ENCODE peak calls at places on chromosomes 11 and 22, in ten cellular contexts. T is heart left ventricle, M is dorsolateral prefrontal cortex, X is MCF 10A, E is fibroblast of mammary gland, Y is gastrocnemius medialis, K is IMR-90, C is endodermal cell, L is GM10248, O is PC-3. I is an unnamed sample.

GRCh38 chr22:45934659-45935341 is 42.2 kb downstream of the WNT7B start:
- DNase-seq in T (peak), M (peak), X (peak), E (peak), Y (no peak), K (peak), C (no peak), L (no peak), O (peak), I (no peak)

GRCh38 chr11:105732611-105733010 is 122.7 kb downstream of the GRIA4 start:
- DNase-seq in T (no peak), M (no peak), X (no peak), E (no peak), Y (no peak), K (peak), C (no peak), L (no peak), O (no peak), I (no peak)

GRCh38 chr22:42868751-42869251 is 11.7 kb upstream of the ARFGAP3 start:
- DNase-seq in T (peak), M (peak), X (no peak), E (peak), Y (peak), K (peak), C (no peak), L (no peak), O (no peak), I (no peak)

GRCh38 chr11:18010271-18010670 is 2.6 kb downstream of the SERGEF start:
- DNase-seq in T (no peak), M (no peak), X (no peak), E (no peak), Y (no peak), K (no peak), C (no peak), L (no peak), O (no peak), I (no peak)

GRCh38 chr22:19990609-19991394 is 25.8 kb downstream of the ARVCF start:
- DNase-seq in T (no peak), M (no peak), X (no peak), E (no peak), Y (no peak), K (no peak), C (no peak), L (no peak), O (no peak), I (no peak)

GRCh38 chr11:45450189-45450588 is 164.0 kb upstream of the SYT13 start:
- DNase-seq in T (no peak), M (no peak), X (peak), E (peak), Y (no peak), K (peak), C (no peak), L (no peak), O (no peak), I (no peak)

GRCh38 chr22:39083212-39084165 is 6.4 kb downstream of the APOBEC3G start:
- DNase-seq in T (no peak), M (no peak), X (no peak), E (no peak), Y (no peak), K (no peak), C (no peak), L (no peak), O (no peak), I (no peak)

GRCh38 chr11:2688381-2689231 is 11.2 kb downstream of the KCNQ1OT1 start:
- DNase-seq in T (no peak), M (peak), X (no peak), E (no peak), Y (peak), K (no peak), C (peak), L (no peak), O (no peak), I (no peak)

GRCh38 chr11:9052316-9052715 is 39.1 kb downstream of the SCUBE2 start:
- DNase-seq in T (no peak), M (no peak), X (no peak), E (no peak), Y (no peak), K (no peak), C (no peak), L (no peak), O (no peak), I (no peak)

GRCh38 chr22:40156001-40156516 is 21.7 kb upstream of the TNRC6B start:
- DNase-seq in T (no peak), M (no peak), X (peak), E (peak), Y (peak), K (peak), C (peak), L (no peak), O (peak), I (no peak)
- TF ChIP-seq CTCF in T (no peak), M (no peak), X (peak), E (peak), Y (peak), K (peak), C (peak), L (no peak), O (no peak), I (no peak)

GRCh38 chr11:776459-777287 is 614 bp downstream of the GATD1 start:
- DNase-seq in T (peak), M (no peak), X (no peak), E (no peak), Y (no peak), K (no peak), C (peak), L (peak), O (no peak), I (peak)
- TF ChIP-seq CTCF in T (no peak), M (no peak), X (no peak), E (no peak), Y (no peak), K (no peak), C (no peak), L (no peak), O (no peak), I (no peak)

GRCh38 chr22:22558972-22559603 is at the start of gene PRAME:
- DNase-seq in T (peak), M (no peak), X (peak), E (peak), Y (no peak), K (peak), C (peak), L (peak), O (peak), I (peak)
- TF ChIP-seq CTCF in T (peak), M (peak), X (peak), E (peak), Y (peak), K (peak), C (peak), L (peak), O (peak), I (peak)

GRCh38 chr11:57662893-57663292 is 5.0 kb upstream of the ZDHHC5 start:
- DNase-seq in T (no peak), M (no peak), X (no peak), E (no peak), Y (no peak), K (no peak), C (peak), L (no peak), O (peak), I (no peak)
- TF ChIP-seq CTCF in T (no peak), M (no peak), X (no peak), E (no peak), Y (no peak), K (peak), C (peak), L (peak), O (peak), I (no peak)

DNA sequence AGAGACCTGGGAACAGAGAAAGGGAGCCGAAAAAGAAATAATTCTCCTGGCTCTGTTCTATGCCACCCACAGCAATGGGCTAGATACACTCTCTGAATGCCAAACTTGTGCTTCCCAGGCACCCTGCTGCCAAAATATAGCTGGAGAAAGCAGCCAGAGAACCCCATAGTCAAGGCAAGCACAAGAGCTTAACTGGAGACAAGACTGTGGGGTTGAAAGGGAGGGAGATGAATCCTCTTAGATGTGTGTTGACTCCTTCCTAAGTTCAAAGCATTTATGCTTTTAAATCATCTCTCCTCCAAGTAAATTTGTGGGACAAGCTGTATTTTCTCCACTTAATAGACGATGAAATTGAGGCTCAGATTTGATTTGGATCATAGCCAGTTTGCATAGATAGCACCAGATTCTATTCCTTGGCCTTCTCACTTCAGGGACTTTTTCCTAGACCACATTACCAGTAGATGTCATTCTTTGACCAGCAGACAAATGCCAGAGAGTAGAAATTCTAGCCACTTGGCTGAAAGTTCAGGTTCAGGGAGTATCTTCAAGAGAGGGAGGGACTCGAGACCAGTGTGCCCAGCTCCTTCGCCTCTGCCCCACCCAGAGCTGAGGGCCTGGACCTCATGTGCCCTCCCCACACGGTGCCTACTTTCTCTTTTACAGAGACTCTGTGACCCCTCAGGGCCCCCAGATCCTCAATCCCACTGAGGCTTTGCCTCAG is 16.6 kb upstream of the ETS1 start:
- DNase-seq in T (no peak), M (no peak), X (no peak), E (no peak), Y (no peak), K (no peak), C (no peak), L (peak), O (no peak), I (no peak)
- TF ChIP-seq CTCF in T (no peak), M (no peak), X (no peak), E (no peak), Y (no peak), K (peak), C (peak), L (peak), O (peak), I (no peak)

GRCh38 chr22:35361001-35361551 is 19.8 kb upstream of the HMOX1 start:
- DNase-seq in T (no peak), M (no peak), X (no peak), E (no peak), Y (no peak), K (no peak), C (no peak), L (no peak), O (no peak), I (no peak)

GRCh38 chr22:35355744-35356420 is 25.0 kb upstream of the HMOX1 start:
- DNase-seq in T (no peak), M (no peak), X (peak), E (peak), Y (no peak), K (peak), C (no peak), L (no peak), O (no peak), I (no peak)

GRCh38 chr22:35363571-35364086 is 17.3 kb upstream of the HMOX1 start:
- DNase-seq in T (no peak), M (no peak), X (no peak), E (no peak), Y (no peak), K (no peak), C (no peak), L (no peak), O (no peak), I (no peak)

GRCh38 chr22:35357883-35358621 is 22.8 kb upstream of the HMOX1 start:
- DNase-seq in T (no peak), M (no peak), X (peak), E (peak), Y (no peak), K (peak), C (no peak), L (no peak), O (peak), I (no peak)

GRCh38 chr22:35359380-35360065 is 21.4 kb upstream of the HMOX1 start:
- DNase-seq in T (no peak), M (no peak), X (no peak), E (no peak), Y (no peak), K (no peak), C (no peak), L (no peak), O (no peak), I (no peak)
- TF ChIP-seq CTCF in T (no peak), M (no peak), X (no peak), E (no peak), Y (no peak), K (no peak), C (no peak), L (no peak), O (no peak), I (no peak)

GRCh38 chr11:110463153-110463552 is 33.4 kb downstream of the FDX1 start:
- DNase-seq in T (no peak), M (peak), X (peak), E (peak), Y (peak), K (peak), C (peak), L (no peak), O (peak), I (peak)
- TF ChIP-seq CTCF in T (peak), M (peak), X (peak), E (peak), Y (peak), K (peak), C (peak), L (peak), O (peak), I (peak)

DNA sequence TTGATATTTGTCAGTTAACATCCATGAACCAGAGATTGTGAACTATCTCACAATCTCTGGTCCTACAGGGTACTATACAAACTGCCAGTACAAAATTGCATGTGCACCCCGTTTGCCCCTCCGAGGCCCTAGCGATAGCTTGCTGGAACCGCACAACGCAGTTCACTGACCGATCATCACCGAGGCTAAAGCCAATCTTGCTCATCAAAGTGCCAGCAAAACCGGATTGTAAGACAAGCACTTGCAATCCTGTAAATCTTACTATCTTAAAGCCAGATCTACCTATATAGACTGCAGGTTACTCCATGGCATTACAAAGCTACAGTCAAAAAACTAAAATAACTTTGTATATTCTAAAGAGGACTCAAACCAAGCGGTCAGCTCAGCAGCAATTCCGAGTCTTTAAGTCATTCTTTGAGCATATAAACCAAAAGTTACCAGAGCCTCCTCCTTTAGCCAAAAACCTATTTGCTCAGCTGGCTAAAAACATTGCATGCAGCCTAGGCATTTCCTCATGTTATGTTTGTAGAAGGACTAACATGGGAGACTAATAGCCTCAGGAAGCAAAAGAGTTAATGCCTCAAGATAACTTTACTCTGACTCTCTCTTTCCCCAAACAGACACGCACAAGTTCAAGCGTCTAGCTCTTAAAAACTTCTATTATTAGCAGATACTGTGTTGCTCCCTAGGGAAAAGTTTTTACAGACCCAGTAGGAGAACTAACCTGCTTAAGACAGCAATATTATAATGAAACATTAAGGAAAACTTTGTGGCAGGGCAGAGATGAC is 30.7 kb upstream of the CPT1A start:
- DNase-seq in T (no peak), M (no peak), X (no peak), E (peak), Y (no peak), K (peak), C (no peak), L (no peak), O (peak), I (no peak)
- TF ChIP-seq CTCF in T (no peak), M (no peak), X (no peak), E (no peak), Y (no peak), K (no peak), C (no peak), L (no peak), O (no peak), I (no peak)